ENCODE peak calls at places on chromosomes 12 and 14, in seven cellular contexts. R is tibial artery, I is fibroblast of lung, J is WERI-Rb-1, K is GM12878, T is RWPE1, N is heart left ventricle. X is an unnamed sample.

GRCh38 chr14:54048311-54048710 is 91.7 kb upstream of the BMP4 start:
- DNase-seq in R (no peak), I (no peak), J (no peak), K (no peak), T (no peak), N (no peak), X (no peak)

GRCh38 chr14:100656996-100657395 is 69.7 kb upstream of the DLK1 start:
- DNase-seq in R (no peak), I (no peak), J (no peak), K (no peak), T (no peak), N (no peak), X (no peak)

GRCh38 chr14:30681752-30682355 is 59.7 kb downstream of the SCFD1 start:
- DNase-seq in R (no peak), I (no peak), J (no peak), K (no peak), T (no peak), N (no peak), X (peak)

GRCh38 chr12:28974166-28974565 is 174.9 kb upstream of the FAR2 start:
- DNase-seq in R (no peak), I (peak), J (no peak), K (no peak), T (no peak), N (no peak), X (peak)

GRCh38 chr14:50335989-50336391 is 23.9 kb downstream of the DMAC2L start:
- DNase-seq in R (no peak), I (peak), J (peak), K (no peak), T (no peak), N (peak), X (peak)

GRCh38 chr14:32202468-32202865 is 602 bp downstream of the RNU6-8 start:
- DNase-seq in R (no peak), I (no peak), J (no peak), K (no peak), T (no peak), N (no peak), X (peak)

GRCh38 chr12:29771786-29772185 is 12.0 kb downstream of the TMTC1 start:
- DNase-seq in R (no peak), I (no peak), J (no peak), K (no peak), T (no peak), N (no peak), X (no peak)

GRCh38 chr12:31234955-31235867 is 90.7 kb downstream of the SINHCAF start:
- DNase-seq in R (no peak), I (peak), J (peak), K (no peak), T (peak), N (no peak), X (no peak)

GRCh38 chr12:84954415-84954814 is 41.8 kb upstream of the SLC6A15 start:
- DNase-seq in R (no peak), I (no peak), J (no peak), K (no peak), T (no peak), N (no peak), X (no peak)

GRCh38 chr12:64876388-64877071 is 52.1 kb downstream of the TBC1D30 start:
- DNase-seq in R (no peak), I (no peak), J (no peak), K (no peak), T (no peak), N (no peak), X (no peak)

GRCh38 chr12:5499566-5500325 is 67.8 kb downstream of the NTF3 start:
- DNase-seq in R (no peak), I (peak), J (no peak), K (no peak), T (no peak), N (no peak), X (no peak)

GRCh38 chr12:8665729-8666128 is 3.1 kb upstream of the MFAP5 start:
- DNase-seq in R (no peak), I (no peak), J (no peak), K (no peak), T (no peak), N (no peak), X (no peak)

GRCh38 chr12:97643961-97644360 is 181.4 kb downstream of the RMST start:
- DNase-seq in R (no peak), I (no peak), J (no peak), K (no peak), T (no peak), N (no peak), X (no peak)

GRCh38 chr14:36504805-36505192 is 15.2 kb downstream of the NKX2-1 start:
- DNase-seq in R (no peak), I (no peak), J (no peak), K (no peak), T (no peak), N (no peak), X (no peak)

GRCh38 chr12:70609739-70610491 is 27.3 kb downstream of the PTPRB start:
- DNase-seq in R (peak), I (peak), J (peak), K (no peak), T (peak), N (peak), X (no peak)

GRCh38 chr14:105091335-105092123 is 26.3 kb upstream of the GPR132 start:
- DNase-seq in R (peak), I (peak), J (no peak), K (no peak), T (peak), N (peak), X (no peak)

DNA sequence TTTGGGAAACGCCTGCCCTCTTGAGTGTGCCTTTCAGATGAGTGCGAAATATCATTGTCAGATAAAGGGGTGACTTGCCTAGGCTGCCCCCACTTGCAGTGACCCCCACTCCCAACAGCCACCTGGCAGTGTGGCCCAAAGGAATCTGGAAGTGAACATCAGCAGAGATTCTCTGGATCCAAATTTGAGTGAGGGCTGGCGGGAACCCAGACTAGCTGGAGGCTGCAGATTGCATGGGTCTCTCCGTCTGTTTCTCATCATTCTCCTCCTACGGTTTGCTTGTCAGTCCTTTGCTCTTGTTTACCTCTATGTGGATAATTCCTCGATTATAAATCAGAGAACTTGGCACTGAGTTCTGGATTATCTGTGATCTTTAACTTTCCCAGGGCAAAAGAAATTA is 280.8 kb downstream of the ZFP36L1 start:
- DNase-seq in R (no peak), I (peak), J (no peak), K (no peak), T (no peak), N (no peak), X (no peak)
- H3K27ac ChIP-seq in R (peak), I (no peak), J (no peak), K (peak), T (no peak), N (peak), X (no peak)

GRCh38 chr14:75022655-75023054 is 19.9 kb downstream of the EIF2B2 start:
- DNase-seq in R (no peak), I (no peak), J (peak), K (no peak), T (peak), N (peak), X (no peak)
- TF ChIP-seq CTCF in R (peak), I (peak), J (peak), K (peak), T (no peak), N (peak), X (peak)

GRCh38 chr12:94799136-94799535 is 148.8 kb upstream of the TMCC3 start:
- DNase-seq in R (no peak), I (no peak), J (no peak), K (no peak), T (peak), N (no peak), X (no peak)

GRCh38 chr12:94803939-94804338 is 153.6 kb upstream of the TMCC3 start:
- DNase-seq in R (no peak), I (no peak), J (no peak), K (no peak), T (no peak), N (no peak), X (no peak)

GRCh38 chr12:94802796-94803195 is 152.4 kb upstream of the TMCC3 start:
- DNase-seq in R (no peak), I (no peak), J (no peak), K (no peak), T (no peak), N (no peak), X (no peak)

GRCh38 chr12:94798107-94798506 is 147.8 kb upstream of the TMCC3 start:
- DNase-seq in R (no peak), I (no peak), J (no peak), K (no peak), T (no peak), N (no peak), X (no peak)

DNA sequence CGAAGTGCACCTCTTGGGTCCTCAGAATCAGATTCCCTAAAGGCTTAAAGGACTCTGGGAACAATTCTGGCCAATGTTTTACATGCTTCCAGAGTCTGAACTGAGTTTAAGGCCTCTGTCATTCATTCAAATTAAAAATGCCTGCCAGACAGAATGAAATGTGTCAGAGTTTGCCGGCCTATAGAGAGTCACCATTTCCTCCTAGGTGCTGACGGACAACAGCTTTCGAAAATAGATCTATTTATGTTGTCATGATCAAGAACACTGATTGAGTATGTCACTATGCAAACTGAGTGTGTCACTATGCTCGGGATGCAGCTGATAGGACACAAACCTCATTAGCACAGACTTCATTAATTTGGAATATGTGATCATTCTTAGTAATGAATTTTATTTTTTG is 151.4 kb upstream of the TMCC3 start:
- DNase-seq in R (no peak), I (no peak), J (no peak), K (no peak), T (no peak), N (no peak), X (no peak)
- H3K27ac ChIP-seq in R (no peak), I (no peak), J (no peak), K (no peak), T (no peak), N (no peak), X (no peak)

GRCh38 chr14:58789756-58790155 is 152.0 kb downstream of the DACT1 start:
- DNase-seq in R (no peak), I (no peak), J (no peak), K (no peak), T (no peak), N (no peak), X (no peak)
- TF ChIP-seq CTCF in R (no peak), I (no peak), J (no peak), K (no peak), T (no peak), N (no peak), X (no peak)

GRCh38 chr14:62602712-62603111 is 442.5 kb downstream of the KCNH5 start:
- DNase-seq in R (no peak), I (no peak), J (no peak), K (no peak), T (no peak), N (no peak), X (no peak)

GRCh38 chr14:62599616-62600385 is 445.5 kb downstream of the KCNH5 start:
- DNase-seq in R (no peak), I (no peak), J (no peak), K (no peak), T (no peak), N (no peak), X (no peak)

GRCh38 chr14:62604524-62604923 is 440.7 kb downstream of the KCNH5 start:
- DNase-seq in R (no peak), I (peak), J (no peak), K (no peak), T (no peak), N (no peak), X (no peak)
- H3K27ac ChIP-seq in R (no peak), I (no peak), J (no peak), K (no peak), T (no peak), N (no peak), X (no peak)

X was measured in brain microvascular endothelial cell.